ENCODE peak calls at places on chromosomes 5 and 9, in seven cellular contexts. Z is cardiac muscle cell, G is HEK293T, J is activated T-cell treated with anti-CD3 and anti-CD28 coated beads for 24 hours, T is C1 segment of cervical spinal cord, X is H7, D is caudate nucleus. M is an unnamed sample.

GRCh38 chr5:111159845-111160244 is 64.3 kb upstream of the CAMK4 start:
- DNase-seq in Z (no peak), G (no peak), J (no peak), T (no peak), X (no peak), D (no peak), M (no peak)

GRCh38 chr9:105151686-105151995 is 92.8 kb upstream of the SLC44A1 start:
- DNase-seq in Z (no peak), G (no peak), J (no peak), T (no peak), X (no peak), D (no peak), M (no peak)

GRCh38 chr5:14199902-14200301 is 56.8 kb downstream of the TRIO start:
- DNase-seq in Z (no peak), G (no peak), J (no peak), T (no peak), X (no peak), D (no peak), M (no peak)

GRCh38 chr9:133066181-133066983 is 4.6 kb downstream of the CEL start:
- DNase-seq in Z (no peak), G (no peak), J (no peak), T (no peak), X (no peak), D (no peak), M (no peak)

GRCh38 chr5:177358333-177358939 is 712 bp downstream of the RGS14 start:
- DNase-seq in Z (no peak), G (no peak), J (no peak), T (no peak), X (peak; percentile 31), D (no peak), M (no peak)

GRCh38 chr5:35694481-35694880 is 76.8 kb downstream of the SPEF2 start:
- DNase-seq in Z (no peak), G (no peak), J (no peak), T (no peak), X (no peak), D (no peak), M (no peak)

GRCh38 chr9:15693701-15694100 is 140.9 kb downstream of the CCDC171 start:
- DNase-seq in Z (no peak), G (no peak), J (no peak), T (no peak), X (no peak), D (no peak), M (no peak)

GRCh38 chr5:32785639-32786216 is 74.6 kb downstream of the NPR3 start:
- DNase-seq in Z (no peak), G (no peak), J (no peak), T (no peak), X (no peak), D (no peak), M (no peak)

GRCh38 chr5:130155395-130155794 is 251.1 kb downstream of the CHSY3 start:
- DNase-seq in Z (peak; percentile 1), G (no peak), J (no peak), T (no peak), X (no peak), D (no peak), M (no peak)